ENCODE peak calls at places on chromosomes 13 and 19, in six cellular contexts. Y is LoVo, Z is frontal cortex, L is H54, P is DMS153, C is bronchial epithelial cell. V is an unnamed sample.

GRCh38 chr19:1136201-1136600 is 32.4 kb downstream of the GPX4 start:
- DNase-seq in Y (no peak), Z (no peak), L (no peak), P (no peak), C (no peak), V (no peak)

GRCh38 chr19:52542984-52543664 is 15.7 kb downstream of the ZNF808 start:
- DNase-seq in Y (no peak), Z (no peak), L (no peak), P (no peak), C (no peak), V (no peak)

GRCh38 chr19:37355901-37356300 is 15.0 kb upstream of the ZNF527 start:
- DNase-seq in Y (no peak), Z (no peak), L (no peak), P (no peak), C (no peak), V (no peak)

GRCh38 chr13:78020861-78021260 is 102.2 kb upstream of the EDNRB start:
- DNase-seq in Y (no peak), Z (no peak), L (no peak), P (no peak), C (no peak), V (no peak)

GRCh38 chr13:80299046-80299445 is 41.9 kb downstream of the SPRY2 start:
- DNase-seq in Y (no peak), Z (no peak), L (no peak), P (no peak), C (peak), V (no peak)

GRCh38 chr13:97028441-97029299 is 34.4 kb upstream of the OXGR1 start:
- DNase-seq in Y (peak), Z (peak), L (peak), P (peak), C (peak), V (no peak)

GRCh38 chr19:28556371-28556770 is 656.6 kb downstream of the UQCRFS1 start:
- DNase-seq in Y (no peak), Z (no peak), L (no peak), P (peak), C (no peak), V (no peak)

GRCh38 chr13:32978278-32978677 is 37.9 kb upstream of the KL start:
- DNase-seq in Y (no peak), Z (no peak), L (no peak), P (no peak), C (no peak), V (no peak)

GRCh38 chr19:963401-964022 is 20.6 kb upstream of the WDR18 start:
- DNase-seq in Y (no peak), Z (no peak), L (no peak), P (no peak), C (no peak), V (no peak)

GRCh38 chr19:11444059-11444458 is 8.6 kb downstream of the PRKCSH start:
- DNase-seq in Y (no peak), Z (no peak), L (no peak), P (no peak), C (peak), V (no peak)

GRCh38 chr13:113150545-113151365 is 7.7 kb upstream of the PROZ start:
- DNase-seq in Y (no peak), Z (no peak), L (no peak), P (no peak), C (no peak), V (no peak)

GRCh38 chr19:22515435-22515834 is 93.3 kb upstream of the ZNF98 start:
- DNase-seq in Y (no peak), Z (no peak), L (no peak), P (no peak), C (no peak), V (no peak)

GRCh38 chr19:30229524-30230174 is 142.5 kb upstream of the ZNF536 start:
- DNase-seq in Y (no peak), Z (peak), L (no peak), P (no peak), C (no peak), V (no peak)

GRCh38 chr19:46970815-46971214 is 48.8 kb upstream of the NPAS1 start:
- DNase-seq in Y (peak), Z (no peak), L (no peak), P (no peak), C (no peak), V (no peak)

GRCh38 chr13:51942189-51942588 is 69.1 kb downstream of the ATP7B start:
- DNase-seq in Y (peak), Z (no peak), L (no peak), P (peak), C (peak), V (no peak)

GRCh38 chr13:113936566-113936965 is 37.3 kb downstream of the C13orf46 start:
- DNase-seq in Y (no peak), Z (no peak), L (no peak), P (no peak), C (no peak), V (no peak)

GRCh38 chr13:31982124-31982523 is 49.5 kb upstream of the FRY start:
- DNase-seq in Y (no peak), Z (no peak), L (no peak), P (peak), C (peak), V (no peak)

GRCh38 chr13:113337556-113337955 is 26.4 kb downstream of the GRTP1 start:
- DNase-seq in Y (no peak), Z (no peak), L (no peak), P (no peak), C (no peak), V (no peak)

GRCh38 chr13:75452564-75452963 is 29.4 kb downstream of the TBC1D4 start:
- DNase-seq in Y (no peak), Z (no peak), L (no peak), P (no peak), C (peak), V (no peak)

GRCh38 chr13:112092453-112092852 is 25.5 kb downstream of the SOX1 start:
- DNase-seq in Y (no peak), Z (no peak), L (no peak), P (no peak), C (no peak), V (no peak)

GRCh38 chr19:38562096-38562495 is 55.7 kb downstream of the MAP4K1 start:
- DNase-seq in Y (no peak), Z (no peak), L (no peak), P (no peak), C (no peak), V (no peak)

GRCh38 chr19:7550987-7551761 is 15.7 kb downstream of the PNPLA6 start:
- DNase-seq in Y (no peak), Z (peak), L (no peak), P (no peak), C (peak), V (no peak)

GRCh38 chr13:110261166-110262081 is 45.5 kb downstream of the COL4A1 start:
- DNase-seq in Y (no peak), Z (no peak), L (no peak), P (no peak), C (peak), V (no peak)

GRCh38 chr19:11138659-11139526 is 16.7 kb downstream of the SPC24 start:
- DNase-seq in Y (peak), Z (no peak), L (peak), P (no peak), C (peak), V (no peak)

GRCh38 chr13:47843005-47843404 is 158.1 kb downstream of the SUCLA2 start:
- DNase-seq in Y (no peak), Z (no peak), L (no peak), P (no peak), C (no peak), V (no peak)

GRCh38 chr19:48966541-48967345 is 1.6 kb downstream of the FTL start:
- DNase-seq in Y (no peak), Z (no peak), L (no peak), P (no peak), C (no peak), V (no peak)

GRCh38 chr13:73708393-73708985 is 425.7 kb downstream of the KLF12 start:
- DNase-seq in Y (peak), Z (no peak), L (no peak), P (peak), C (peak), V (peak)

GRCh38 chr19:13861392-13861713 is 15.6 kb upstream of the NANOS3 start:
- DNase-seq in Y (no peak), Z (no peak), L (no peak), P (peak), C (no peak), V (no peak)

GRCh38 chr19:39152066-39152465 is 26.5 kb downstream of the PAK4 start:
- DNase-seq in Y (no peak), Z (no peak), L (no peak), P (no peak), C (peak), V (no peak)

GRCh38 chr13:24282256-24282655 is 27.1 kb upstream of the C1QTNF9 start:
- DNase-seq in Y (no peak), Z (no peak), L (no peak), P (no peak), C (no peak), V (no peak)

GRCh38 chr13:110868631-110869165 is 46.2 kb downstream of the ANKRD10 start:
- DNase-seq in Y (no peak), Z (no peak), L (no peak), P (no peak), C (no peak), V (no peak)

GRCh38 chr19:13764821-13765394 is 586 bp downstream of the MRI1 start:
- DNase-seq in Y (no peak), Z (no peak), L (no peak), P (no peak), C (no peak), V (no peak)

GRCh38 chr13:40662866-40663265 is 3.6 kb downstream of the FOXO1 start:
- DNase-seq in Y (no peak), Z (no peak), L (no peak), P (no peak), C (no peak), V (no peak)

GRCh38 chr13:106083620-106084350 is 451.7 kb downstream of the EFNB2 start:
- DNase-seq in Y (no peak), Z (peak), L (peak), P (no peak), C (peak), V (no peak)

GRCh38 chr19:6464070-6464873 is at the start of gene CRB3:
- DNase-seq in Y (peak), Z (no peak), L (no peak), P (peak), C (peak), V (no peak)